ENCODE peak calls at places on chromosomes 5 and 9, in eight cellular contexts. X is Karpas-422; V is heart right ventricle; I is psoas muscle; J is effector memory CD4-positive, alpha-beta T cell; T is esophagus squamous epithelium; R is RWPE1; O is cardiac muscle cell. N is an unnamed sample.
A peak's percentile ranks its signal among the peaks of the same experiment; 100 is the strongest.

GRCh38 chr5:176810084-176810597 is at the start of gene UNC5A:
- DNase-seq in X (no peak), V (peak; percentile 27), I (peak; percentile 32), J (peak; percentile 23), T (no peak), R (no peak), O (peak; percentile 59), N (no peak)

GRCh38 chr5:14202462-14202861 is 59.3 kb downstream of the TRIO start:
- DNase-seq in X (no peak), V (no peak), I (no peak), J (no peak), T (no peak), R (no peak), O (peak; percentile 50), N (no peak)

GRCh38 chr5:139343476-139343875 is 1.8 kb downstream of the PAIP2 start:
- DNase-seq in X (no peak), V (no peak), I (no peak), J (no peak), T (no peak), R (no peak), O (no peak), N (no peak)

GRCh38 chr5:133140311-133140710 is 88.5 kb downstream of the HSPA4 start:
- DNase-seq in X (no peak), V (no peak), I (no peak), J (no peak), T (no peak), R (no peak), O (no peak), N (no peak)

GRCh38 chr5:53481354-53481886 is 991 bp downstream of the FST start:
- DNase-seq in X (no peak), V (no peak), I (no peak), J (no peak), T (no peak), R (no peak), O (peak; percentile 34), N (no peak)

GRCh38 chr5:17014686-17015085 is 78.6 kb upstream of the MYO10 start:
- DNase-seq in X (no peak), V (no peak), I (no peak), J (no peak), T (no peak), R (no peak), O (no peak), N (no peak)

GRCh38 chr5:173248481-173248880 is 13.5 kb upstream of the NKX2-5 start:
- DNase-seq in X (no peak), V (no peak), I (no peak), J (no peak), T (no peak), R (no peak), O (no peak), N (no peak)

GRCh38 chr5:56993241-56993640 is 41.3 kb upstream of the MIER3 start:
- DNase-seq in X (no peak), V (no peak), I (no peak), J (no peak), T (no peak), R (no peak), O (peak; percentile 58), N (no peak)

GRCh38 chr5:150764530-150764929 is 5.7 kb upstream of the DCTN4 start:
- DNase-seq in X (no peak), V (no peak), I (no peak), J (no peak), T (no peak), R (no peak), O (no peak), N (no peak)

GRCh38 chr5:72067682-72068470 is 39.4 kb upstream of the MAP1B start:
- DNase-seq in X (no peak), V (no peak), I (no peak), J (no peak), T (no peak), R (peak; percentile 88), O (peak; percentile 85), N (no peak)
- H3K27ac ChIP-seq in X (no peak overlapping the region), V (no peak overlapping the region), I (no peak overlapping the region), J (no peak overlapping the region), T (no peak overlapping the region), R (peak overlapping the region; percentile 66), O (no peak overlapping the region), N (no peak overlapping the region)

GRCh38 chr9:118992813-118993747 is 376.2 kb downstream of the BRINP1 start:
- DNase-seq in X (no peak), V (no peak), I (no peak), J (no peak), T (no peak), R (no peak), O (no peak), N (no peak)
- H3K27ac ChIP-seq in X (no peak overlapping the region), V (no peak overlapping the region), I (no peak overlapping the region), J (no peak overlapping the region), T (no peak overlapping the region), R (no peak overlapping the region), O (no peak overlapping the region), N (no peak overlapping the region)

DNA sequence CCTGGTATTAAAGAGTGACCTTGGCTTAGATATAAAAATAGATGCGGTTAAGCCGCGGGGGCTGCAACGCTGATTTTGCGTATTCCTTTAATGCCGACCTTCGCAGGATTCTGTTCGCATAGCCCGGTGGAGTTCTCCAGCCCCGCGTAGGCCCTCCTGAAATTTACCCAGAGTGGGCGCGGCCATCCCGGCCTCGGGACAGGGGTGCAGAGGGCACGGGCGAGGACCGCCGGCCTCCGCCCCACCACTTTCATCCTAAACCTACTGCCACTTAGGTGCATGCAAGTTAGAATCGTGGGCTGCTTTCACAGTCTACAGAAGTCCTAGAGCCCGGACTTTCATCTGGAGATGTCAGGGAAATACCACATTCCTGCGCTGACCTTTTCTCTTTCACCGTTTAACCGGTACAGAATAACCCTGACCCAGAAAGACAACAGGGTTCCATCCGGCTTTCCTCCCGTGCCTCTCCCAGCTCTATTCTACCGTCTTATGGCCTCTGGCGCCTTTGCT is 521 bp upstream of the FAM169A start:
- DNase-seq in X (no peak), V (peak; percentile 16), I (no peak), J (no peak), T (no peak), R (no peak), O (no peak), N (no peak)
- H3K27ac ChIP-seq in X (no peak overlapping the region), V (peak overlapping the region; percentile 37), I (no peak overlapping the region), J (peak overlapping the region; percentile 69), T (no peak overlapping the region), R (peak overlapping the region; percentile 64), O (peak overlapping the region; percentile 74), N (peak overlapping the region; percentile 88)

DNA sequence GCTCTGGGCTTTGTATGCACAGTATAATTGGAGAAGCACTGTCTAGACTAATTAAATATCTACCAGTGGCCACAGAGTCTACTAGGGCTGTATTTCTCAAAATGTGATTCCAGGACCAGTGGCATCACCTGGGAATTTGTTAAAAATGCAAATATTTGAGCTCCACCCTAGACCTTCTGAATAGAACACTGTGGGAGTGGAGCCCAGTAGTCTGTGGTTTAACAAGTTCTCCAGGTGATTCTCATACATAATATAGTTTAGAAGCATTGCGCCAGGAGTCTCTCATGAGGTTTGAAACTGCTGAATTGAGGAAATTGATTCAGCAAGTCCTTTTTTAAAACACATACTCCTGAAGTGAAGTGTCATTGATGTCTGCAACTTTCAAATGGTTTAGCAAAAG is 74.7 kb downstream of the FCHO2 start:
- DNase-seq in X (no peak), V (no peak), I (no peak), J (no peak), T (no peak), R (peak; percentile 32), O (no peak), N (no peak)
- H3K27ac ChIP-seq in X (no peak overlapping the region), V (no peak overlapping the region), I (no peak overlapping the region), J (no peak overlapping the region), T (peak overlapping the region; percentile 44), R (peak overlapping the region; percentile 65), O (peak overlapping the region; percentile 63), N (no peak overlapping the region)

N was measured in substantia nigra.